ENCODE peak calls at places on chromosomes 4 and X, in four cellular contexts. W is A549; Z is mesendoderm; J is stimulated activated CD8-positive, alpha-beta memory T cell treated with anti-CD3 and anti-CD28 coated beads, Interleukin-4, amount 100 ng/mL, for 24 hours. K is an unnamed sample.

GRCh38 chr4:67581208-67581857 is 22.8 kb downstream of the STAP1 start:
- DNase-seq in Z (no peak), W (no peak), J (no peak), K (no peak)

GRCh38 chrX:40646489-40647306 is 663 bp downstream of the CXorf38 start:
- DNase-seq in W (peak; percentile 18), Z (peak; percentile 25), J (no peak), K (peak; percentile 44)

GRCh38 chr4:15479089-15479912 is 9.6 kb downstream of the CC2D2A start:
- DNase-seq in Z (peak; percentile 97), J (no peak), W (peak; percentile 58), K (no peak)

GRCh38 chr4:152936446-152937279 is 540 bp downstream of the FHDC1 start:
- DNase-seq in J (no peak), Z (peak; percentile 71), W (peak; percentile 22), K (no peak)

GRCh38 chrX:87064522-87064921 is 453.1 kb upstream of the KLHL4 start:
- DNase-seq in Z (no peak), W (no peak), J (no peak), K (no peak)

GRCh38 chr4:57719451-57719850 is 609.3 kb upstream of the IGFBP7 start:
- DNase-seq in Z (no peak), J (no peak), W (no peak), K (no peak)

GRCh38 chr4:182855312-182855711 is 61.9 kb downstream of the DCTD start:
- DNase-seq in J (no peak), W (no peak), Z (no peak), K (no peak)

GRCh38 chrX:16658284-16658683 is 8.3 kb downstream of the S100G start:
- DNase-seq in Z (no peak), W (no peak), J (no peak), K (no peak)

GRCh38 chr4:73573794-73574528 is 46.3 kb downstream of the RASSF6 start:
- DNase-seq in W (peak; percentile 7), J (no peak), Z (peak; percentile 95), K (peak; percentile 19)

GRCh38 chr4:38674206-38675144 is 10.5 kb downstream of the KLF3 start:
- DNase-seq in W (no peak), J (no peak), Z (peak; percentile 59), K (no peak)

GRCh38 chrX:133531012-133531411 is 115.7 kb upstream of the GPC4 start:
- DNase-seq in W (no peak), J (no peak), Z (no peak), K (no peak)

GRCh38 chr4:1792832-1793495 is at the start of gene FGFR3:
- DNase-seq in Z (peak; percentile 90), W (peak; percentile 54), J (peak; percentile 14), K (peak; percentile 46)

GRCh38 chr4:42143996-42144395 is 8.5 kb downstream of the BEND4 start:
- DNase-seq in W (no peak), Z (no peak), J (no peak), K (no peak)

GRCh38 chr4:65791111-65791806 is 121.0 kb upstream of the EPHA5 start:
- DNase-seq in W (no peak), J (no peak), Z (no peak), K (no peak)

K was measured in activated CD4-positive, alpha-beta memory T cell treated with anti-CD3 and anti-CD28 coated beads, Interleukin-2, amount 10 ng/mL, durations not matched to agents 7 days and 5 days.